ENCODE peak calls at places on chromosome 3, in four cellular contexts. One of them, this sample, is unnamed.
A peak's percentile ranks its signal among the peaks of the same experiment; 100 is the strongest.

GRCh38 chr3:141280086-141280485 is 48.5 kb downstream of the PXYLP1 start:
- DNase-seq in left kidney: no peak
- DNase-seq in Calu3: no peak
- DNase-seq in left ventricle myocardium superior: no peak
- DNase-seq in this sample: no peak

GRCh38 chr3:121566773-121567172 is 976 bp upstream of the ARGFX start:
- DNase-seq in left kidney: no peak
- DNase-seq in Calu3: no peak
- DNase-seq in left ventricle myocardium superior: no peak
- DNase-seq in this sample: no peak

GRCh38 chr3:25571285-25571684 is 93.4 kb downstream of the TOP2B start:
- DNase-seq in left kidney: no peak
- DNase-seq in Calu3: no peak
- DNase-seq in left ventricle myocardium superior: no peak
- DNase-seq in this sample: no peak

GRCh38 chr3:42090973-42091731 is at the start of gene TRAK1:
- DNase-seq in left kidney: no peak
- DNase-seq in Calu3: no peak
- DNase-seq in left ventricle myocardium superior: peak; percentile 62
- DNase-seq in this sample: no peak

GRCh38 chr3:47441796-47442551 is 33.8 kb downstream of the SCAP start:
- DNase-seq in left kidney: no peak
- DNase-seq in Calu3: no peak
- DNase-seq in left ventricle myocardium superior: no peak
- DNase-seq in this sample: no peak

GRCh38 chr3:69425249-69425648 is 39.4 kb upstream of the FRMD4B start:
- DNase-seq in left kidney: peak; percentile 58
- DNase-seq in Calu3: peak; percentile 50
- DNase-seq in left ventricle myocardium superior: no peak
- DNase-seq in this sample: peak; percentile 21

GRCh38 chr3:104989878-104990277 is 376.8 kb upstream of the ALCAM start:
- DNase-seq in left kidney: no peak
- DNase-seq in Calu3: no peak
- DNase-seq in left ventricle myocardium superior: no peak
- DNase-seq in this sample: no peak

GRCh38 chr3:149375164-149375823 is 2.2 kb downstream of the TM4SF1 start:
- DNase-seq in left kidney: no peak
- DNase-seq in Calu3: peak; percentile 56
- DNase-seq in left ventricle myocardium superior: no peak
- DNase-seq in this sample: no peak

GRCh38 chr3:56467801-56468183 is 475 bp downstream of the ERC2 start:
- DNase-seq in left kidney: peak; percentile 65
- DNase-seq in Calu3: peak; percentile 4
- DNase-seq in left ventricle myocardium superior: no peak
- DNase-seq in this sample: no peak

GRCh38 chr3:85560088-85560790 is 601.5 kb downstream of the CADM2 start:
- DNase-seq in left kidney: no peak
- DNase-seq in Calu3: peak; percentile 12
- DNase-seq in left ventricle myocardium superior: peak; percentile 49
- DNase-seq in this sample: no peak

GRCh38 chr3:125207507-125207906 is 5.0 kb downstream of the SLC12A8 start:
- DNase-seq in left kidney: no peak
- DNase-seq in Calu3: no peak
- DNase-seq in left ventricle myocardium superior: no peak
- DNase-seq in this sample: no peak

GRCh38 chr3:61903931-61904657 is 342.7 kb downstream of the PTPRG start:
- DNase-seq in left kidney: peak; percentile 69
- DNase-seq in Calu3: no peak
- DNase-seq in left ventricle myocardium superior: peak; percentile 41
- DNase-seq in this sample: no peak

GRCh38 chr3:127456471-127457093 is 134.0 kb downstream of the TPRA1 start:
- DNase-seq in left kidney: peak; percentile 6
- DNase-seq in Calu3: peak; percentile 74
- DNase-seq in left ventricle myocardium superior: no peak
- DNase-seq in this sample: no peak

GRCh38 chr3:152638707-152639450 is 196.1 kb upstream of the P2RY1 start:
- DNase-seq in left kidney: no peak
- DNase-seq in Calu3: no peak
- DNase-seq in left ventricle myocardium superior: no peak
- DNase-seq in this sample: no peak

GRCh38 chr3:179509701-179510100 is 53.0 kb upstream of the ACTL6A start:
- DNase-seq in left kidney: no peak
- DNase-seq in Calu3: no peak
- DNase-seq in left ventricle myocardium superior: no peak
- DNase-seq in this sample: no peak

This sample was measured in HCT116.